ENCODE peak calls at places on chromosomes 4 and X, in five cellular contexts. C, P, S, Z and G are unnamed samples.

GRCh38 chr4:146095091-146095690 is 80.3 kb upstream of the LSM6 start:
- DNase-seq in C (no peak), P (peak; percentile 58), S (peak; percentile 35), Z (peak; percentile 69), G (peak; percentile 79)

GRCh38 chr4:112142152-112142551 is 3.1 kb upstream of the FAM241A start:
- DNase-seq in C (no peak), P (no peak), S (no peak), Z (no peak), G (no peak)

GRCh38 chrX:133413218-133413925 is 1.9 kb downstream of the GPC4 start:
- DNase-seq in C (no peak), P (no peak), S (no peak), Z (peak; percentile 63), G (no peak)

GRCh38 chrX:44568196-44568595 is 25.5 kb upstream of the FUNDC1 start:
- DNase-seq in C (no peak), P (peak; percentile 32), S (no peak), Z (no peak), G (no peak)

GRCh38 chr4:128483816-128484215 is 196.2 kb upstream of the PGRMC2 start:
- DNase-seq in C (no peak), P (peak; percentile 84), S (no peak), Z (no peak), G (no peak)

GRCh38 chr4:112910109-112910736 is 139.2 kb upstream of the ANK2 start:
- DNase-seq in C (no peak), P (peak; percentile 82), S (no peak), Z (peak; percentile 17), G (no peak)

GRCh38 chr4:3668825-3669552 is 97.2 kb upstream of the ADRA2C start:
- DNase-seq in C (peak; percentile 37), P (no peak), S (no peak), Z (no peak), G (no peak)

GRCh38 chr4:16977081-16977480 is 78.6 kb upstream of the LDB2 start:
- DNase-seq in C (no peak), P (peak; percentile 64), S (no peak), Z (no peak), G (no peak)

GRCh38 chr4:147958057-147958456 is 226.2 kb downstream of the ARHGAP10 start:
- DNase-seq in C (no peak), P (no peak), S (no peak), Z (no peak), G (no peak)

GRCh38 chrX:31215277-31215815 is 143.5 kb upstream of the FTHL17 start:
- DNase-seq in C (no peak), P (no peak), S (no peak), Z (no peak), G (no peak)

GRCh38 chrX:2485460-2485753 is 15.4 kb downstream of the DHRSX start:
- DNase-seq in C (no peak), P (peak; percentile 27), S (no peak), Z (no peak), G (no peak)

DNA sequence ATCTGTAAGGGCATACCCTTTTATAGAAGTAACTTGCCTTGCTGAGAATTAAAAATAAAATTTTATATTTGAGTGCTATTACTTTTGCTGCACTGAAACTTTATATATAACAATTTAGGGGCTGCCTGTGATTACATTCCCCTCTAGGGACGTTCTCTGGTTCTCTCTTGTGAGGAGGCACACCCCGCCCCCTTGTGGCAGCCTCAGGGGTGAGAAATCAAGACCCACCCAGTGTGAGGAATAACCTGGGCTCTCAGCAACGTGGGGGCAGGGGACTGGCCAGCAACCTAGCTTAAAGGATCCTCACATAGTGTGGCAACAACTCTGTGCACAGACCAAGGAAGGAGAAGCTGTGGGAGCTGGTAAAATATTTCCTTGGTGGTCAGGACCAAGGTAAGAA is 43.7 kb downstream of the MAGEA9 start:
- DNase-seq in C (no peak), P (no peak), S (no peak), Z (peak; percentile 52), G (peak; percentile 41)
- TF ChIP-seq CTCF in C (no peak), P (peak; percentile 25), S (peak; percentile 38), Z (peak; percentile 43), G (peak; percentile 37)

GRCh38 chrX:72181178-72182125 is at the start of gene PIN4:
- DNase-seq in C (peak; percentile 90), P (peak; percentile 96), S (peak; percentile 93), Z (peak; percentile 92), G (peak; percentile 96)

GRCh38 chrX:72180539-72180938 is 1.0 kb upstream of the PIN4 start:
- DNase-seq in C (no peak), P (no peak), S (no peak), Z (no peak), G (no peak)

DNA sequence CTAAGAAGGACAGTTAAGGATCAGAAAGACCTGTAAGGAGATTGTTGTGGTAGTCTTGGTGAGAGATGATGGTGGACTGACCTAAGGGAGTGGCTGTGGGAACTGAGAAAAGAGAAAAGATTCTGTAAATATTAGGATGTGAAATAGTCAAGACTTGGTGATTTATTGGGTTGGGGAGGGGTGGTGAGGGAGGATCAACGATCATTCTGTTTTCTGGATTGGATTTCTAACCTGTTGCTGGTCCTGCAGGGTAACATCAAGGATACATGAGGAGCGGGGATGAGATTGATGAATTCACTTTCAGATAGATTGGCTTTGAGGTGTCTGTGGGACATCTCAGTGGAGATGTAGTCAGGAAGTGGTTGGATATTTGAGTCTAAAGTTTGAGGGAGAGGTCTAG is 1.4 kb downstream of the PIN4 start:
- DNase-seq in C (no peak), P (no peak), S (no peak), Z (no peak), G (no peak)
- H3K4me3 ChIP-seq in C (peak overlapping the region; percentile 72), P (peak overlapping the region; percentile 89), S (peak overlapping the region; percentile 82), Z (no peak overlapping the region), G (peak overlapping the region; percentile 89)

GRCh38 chrX:96688789-96689188 is 4.1 kb downstream of the DIAPH2 start:
- DNase-seq in C (no peak), P (no peak), S (no peak), Z (no peak), G (no peak)

GRCh38 chrX:96682516-96682915 is 2.1 kb upstream of the DIAPH2 start:
- DNase-seq in C (no peak), P (no peak), S (no peak), Z (no peak), G (no peak)

GRCh38 chrX:96685205-96686099 is 810 bp downstream of the DIAPH2 start:
- DNase-seq in C (peak; percentile 55), P (peak; percentile 28), S (peak; percentile 48), Z (peak; percentile 32), G (peak; percentile 58)

GRCh38 chrX:96683997-96684338 is 674 bp upstream of the DIAPH2 start:
- DNase-seq in C (no peak), P (no peak), S (no peak), Z (no peak), G (peak; percentile 34)

GRCh38 chrX:96684339-96685204 is at the start of gene DIAPH2:
- DNase-seq in C (peak; percentile 89), P (peak; percentile 76), S (peak; percentile 74), Z (peak; percentile 89), G (peak; percentile 89)
- TF ChIP-seq CTCF in C (peak; percentile 32), P (peak; percentile 23), S (peak; percentile 17), Z (peak; percentile 6), G (no peak)

GRCh38 chrX:125205084-125205917 is 114.4 kb upstream of the TEX13C start:
- DNase-seq in C (peak; percentile 76), P (peak; percentile 6), S (peak; percentile 21), Z (peak; percentile 74), G (peak; percentile 17)
- H3K4me3 ChIP-seq in C (peak overlapping the region; percentile 50), P (peak overlapping the region; percentile 33), S (peak overlapping the region; percentile 22), Z (peak overlapping the region; percentile 35), G (peak overlapping the region; percentile 7)

DNA sequence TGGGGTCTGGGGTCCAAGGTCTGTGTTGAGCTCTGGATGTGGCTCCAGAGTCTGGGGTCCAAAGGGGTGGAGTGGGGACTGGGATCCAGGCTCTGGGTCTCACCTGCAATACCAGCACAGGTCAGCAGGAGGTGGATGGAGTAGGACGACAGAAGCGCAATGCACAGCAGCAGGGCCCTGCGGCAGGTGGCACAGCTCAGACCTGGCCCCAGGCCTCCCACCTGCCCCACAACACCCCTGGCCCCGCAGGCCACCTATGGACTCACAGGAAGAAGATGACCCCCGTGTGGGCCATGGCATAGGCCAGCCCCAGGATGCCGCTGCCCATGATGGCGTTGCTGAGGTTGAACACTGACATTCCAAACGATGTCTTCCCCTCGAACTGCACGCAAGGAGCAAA is 3.4 kb downstream of the SLC38A5 start:
- DNase-seq in C (peak; percentile 51), P (no peak), S (no peak), Z (no peak), G (peak; percentile 32)
- TF ChIP-seq CTCF in C (no peak), P (peak; percentile 21), S (no peak), Z (peak; percentile 20), G (peak; percentile 38)